ENCODE peak calls at places on chromosomes 7 and 10, in nine cellular contexts. W is lower leg skin; I is GM20000; L is fibroblast of gingiva; Z is LoVo; S is EH; P is activated T-cell treated with anti-CD3 and anti-CD28 coated beads for 4 hours; Q is stimulated activated CD8-positive, alpha-beta memory T cell treated with anti-CD3 and anti-CD28 coated beads, Interleukin-4, amount 100 ng/mL, for 4 hours; Y is substantia nigra. M is an unnamed sample.

GRCh38 chr7:25739096-25739495 is 412.9 kb upstream of the NFE2L3 start:
- DNase-seq in W (no peak), I (no peak), L (no peak), Z (no peak), S (no peak), P (no peak), Q (no peak), Y (no peak), M (no peak)

GRCh38 chr7:40469481-40469880 is 334.7 kb downstream of the SUGCT start:
- DNase-seq in W (no peak), I (no peak), L (peak), Z (peak), S (peak), P (no peak), Q (no peak), Y (no peak), M (no peak)

GRCh38 chr10:44911081-44911540 is at the start of gene TMEM72:
- DNase-seq in W (no peak), I (no peak), L (no peak), Z (no peak), S (no peak), P (no peak), Q (no peak), Y (no peak), M (no peak)

GRCh38 chr7:50507898-50508470 is 57.2 kb downstream of the DDC start:
- DNase-seq in W (peak), I (no peak), L (no peak), Z (no peak), S (no peak), P (no peak), Q (no peak), Y (no peak), M (no peak)

GRCh38 chr10:26386800-26387199 is 51.3 kb upstream of the APBB1IP start:
- DNase-seq in W (no peak), I (no peak), L (no peak), Z (no peak), S (no peak), P (no peak), Q (no peak), Y (no peak), M (no peak)

GRCh38 chr10:127547997-127548396 is 1.1 kb upstream of the NPS start:
- DNase-seq in W (no peak), I (no peak), L (no peak), Z (no peak), S (no peak), P (no peak), Q (no peak), Y (no peak), M (no peak)

GRCh38 chr10:48970654-48971053 is 31.0 kb upstream of the LRRC18 start:
- DNase-seq in W (no peak), I (no peak), L (no peak), Z (no peak), S (no peak), P (no peak), Q (no peak), Y (no peak), M (no peak)

GRCh38 chr7:99340659-99341058 is 15.0 kb downstream of the ARPC1A start:
- DNase-seq in W (no peak), I (no peak), L (no peak), Z (no peak), S (peak), P (no peak), Q (no peak), Y (no peak), M (no peak)

GRCh38 chr7:978416-979091 is 3.2 kb upstream of the COX19 start:
- DNase-seq in W (no peak), I (no peak), L (no peak), Z (no peak), S (no peak), P (no peak), Q (no peak), Y (no peak), M (no peak)